ENCODE peak calls at places on chromosomes 2 and 18, in four cellular contexts. One of them, this sample, is unnamed.

GRCh38 chr18:7117390-7118355 is at the start of gene LAMA1:
- DNase-seq in esophagus squamous epithelium: no peak
- DNase-seq in CD8-positive, alpha-beta T cell: no peak
- DNase-seq in heart left ventricle: peak
- DNase-seq in this sample: peak

GRCh38 chr2:30266051-30266621 is 34.8 kb downstream of the LBH start:
- DNase-seq in heart left ventricle: no peak
- DNase-seq in CD8-positive, alpha-beta T cell: peak
- DNase-seq in esophagus squamous epithelium: no peak
- DNase-seq in this sample: no peak

GRCh38 chr2:172380436-172381274 is 46.7 kb upstream of the ITGA6 start:
- DNase-seq in heart left ventricle: no peak
- DNase-seq in CD8-positive, alpha-beta T cell: no peak
- DNase-seq in esophagus squamous epithelium: no peak
- DNase-seq in this sample: no peak

GRCh38 chr2:7748717-7749415 is 831.7 kb downstream of the RNF144A start:
- DNase-seq in heart left ventricle: no peak
- DNase-seq in esophagus squamous epithelium: no peak
- DNase-seq in CD8-positive, alpha-beta T cell: peak
- DNase-seq in this sample: no peak

GRCh38 chr2:75142081-75142480 is 57.2 kb downstream of the TACR1 start:
- DNase-seq in esophagus squamous epithelium: no peak
- DNase-seq in CD8-positive, alpha-beta T cell: no peak
- DNase-seq in heart left ventricle: no peak
- DNase-seq in this sample: no peak

GRCh38 chr2:113754989-113755689 is 1.3 kb downstream of the SLC35F5 start:
- DNase-seq in CD8-positive, alpha-beta T cell: no peak
- DNase-seq in heart left ventricle: no peak
- DNase-seq in esophagus squamous epithelium: no peak
- DNase-seq in this sample: no peak

GRCh38 chr2:19114754-19115231 is 243.6 kb downstream of the OSR1 start:
- DNase-seq in CD8-positive, alpha-beta T cell: no peak
- DNase-seq in esophagus squamous epithelium: no peak
- DNase-seq in heart left ventricle: no peak
- DNase-seq in this sample: no peak

GRCh38 chr2:45300026-45300750 is 290.9 kb upstream of the SIX2 start:
- DNase-seq in CD8-positive, alpha-beta T cell: no peak
- DNase-seq in esophagus squamous epithelium: no peak
- DNase-seq in heart left ventricle: no peak
- DNase-seq in this sample: no peak

GRCh38 chr2:65999790-66000189 is 435.1 kb upstream of the MEIS1 start:
- DNase-seq in CD8-positive, alpha-beta T cell: no peak
- DNase-seq in heart left ventricle: no peak
- DNase-seq in esophagus squamous epithelium: no peak
- DNase-seq in this sample: no peak

GRCh38 chr2:231339318-231339717 is 56.2 kb upstream of the B3GNT7 start:
- DNase-seq in heart left ventricle: no peak
- DNase-seq in esophagus squamous epithelium: no peak
- DNase-seq in CD8-positive, alpha-beta T cell: no peak
- DNase-seq in this sample: no peak

GRCh38 chr2:101081508-101081907 is 69.7 kb downstream of the TBC1D8 start:
- DNase-seq in esophagus squamous epithelium: no peak
- DNase-seq in heart left ventricle: no peak
- DNase-seq in CD8-positive, alpha-beta T cell: no peak
- DNase-seq in this sample: no peak

GRCh38 chr2:162890690-162891311 is 52.2 kb upstream of the KCNH7 start:
- DNase-seq in esophagus squamous epithelium: no peak
- DNase-seq in CD8-positive, alpha-beta T cell: no peak
- DNase-seq in heart left ventricle: no peak
- DNase-seq in this sample: no peak

GRCh38 chr2:179588486-179589145 is 272.8 kb downstream of the ZNF385B start:
- DNase-seq in esophagus squamous epithelium: no peak
- DNase-seq in CD8-positive, alpha-beta T cell: no peak
- DNase-seq in heart left ventricle: no peak
- DNase-seq in this sample: no peak

GRCh38 chr18:79928563-79928960 is 22.9 kb downstream of the SLC66A2 start:
- DNase-seq in heart left ventricle: no peak
- DNase-seq in CD8-positive, alpha-beta T cell: no peak
- DNase-seq in esophagus squamous epithelium: no peak
- DNase-seq in this sample: peak
- TF ChIP-seq CTCF in heart left ventricle: no peak
- TF ChIP-seq CTCF in CD8-positive, alpha-beta T cell: no peak
- TF ChIP-seq CTCF in esophagus squamous epithelium: no peak
- TF ChIP-seq CTCF in this sample: no peak

GRCh38 chr18:55139307-55139706 is 180.0 kb upstream of the CCDC68 start:
- DNase-seq in esophagus squamous epithelium: no peak
- DNase-seq in heart left ventricle: no peak
- DNase-seq in CD8-positive, alpha-beta T cell: no peak
- DNase-seq in this sample: no peak

GRCh38 chr18:55150001-55150400 is 190.7 kb upstream of the CCDC68 start:
- DNase-seq in CD8-positive, alpha-beta T cell: no peak
- DNase-seq in esophagus squamous epithelium: no peak
- DNase-seq in heart left ventricle: no peak
- DNase-seq in this sample: no peak

GRCh38 chr18:55141318-55141717 is 182.1 kb upstream of the CCDC68 start:
- DNase-seq in esophagus squamous epithelium: no peak
- DNase-seq in heart left ventricle: no peak
- DNase-seq in CD8-positive, alpha-beta T cell: no peak
- DNase-seq in this sample: no peak

GRCh38 chr18:55142413-55142812 is 183.2 kb upstream of the CCDC68 start:
- DNase-seq in heart left ventricle: no peak
- DNase-seq in esophagus squamous epithelium: no peak
- DNase-seq in CD8-positive, alpha-beta T cell: no peak
- DNase-seq in this sample: no peak

GRCh38 chr18:55144226-55144625 is 185.0 kb upstream of the CCDC68 start:
- DNase-seq in CD8-positive, alpha-beta T cell: no peak
- DNase-seq in esophagus squamous epithelium: no peak
- DNase-seq in heart left ventricle: no peak
- DNase-seq in this sample: no peak
- TF ChIP-seq CTCF in CD8-positive, alpha-beta T cell: no peak
- TF ChIP-seq CTCF in esophagus squamous epithelium: no peak
- TF ChIP-seq CTCF in heart left ventricle: no peak
- TF ChIP-seq CTCF in this sample: no peak

DNA sequence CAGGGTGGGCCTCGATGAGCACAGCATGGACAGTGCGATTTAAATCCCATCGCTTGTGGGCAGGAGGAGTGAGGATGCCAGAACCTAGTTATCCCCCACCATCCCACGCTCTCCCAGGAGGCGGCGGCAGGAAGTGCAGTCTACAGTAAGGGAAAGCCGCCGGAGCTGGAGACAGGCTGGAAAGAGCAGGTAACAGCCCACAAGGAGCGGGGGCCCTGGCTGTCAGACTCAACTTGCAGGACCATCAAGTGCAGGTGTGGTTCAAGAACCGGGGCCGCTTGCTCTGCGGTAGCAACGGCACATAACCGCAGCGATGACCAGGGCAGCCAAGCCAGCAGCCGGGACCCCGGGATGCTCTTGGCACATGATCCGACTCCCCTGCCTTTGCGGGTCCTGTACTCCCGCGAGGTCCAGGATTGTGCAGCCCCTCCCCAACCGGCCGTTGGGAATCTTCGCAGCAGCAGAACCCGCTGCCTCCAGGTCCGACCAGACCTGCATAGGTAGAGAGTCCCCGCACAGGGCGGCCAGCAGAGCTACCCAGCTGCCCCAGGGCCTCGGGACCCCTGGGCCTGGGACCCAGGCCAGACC is 82.1 kb downstream of the BIN1 start:
- DNase-seq in esophagus squamous epithelium: no peak
- DNase-seq in heart left ventricle: no peak
- DNase-seq in CD8-positive, alpha-beta T cell: no peak
- DNase-seq in this sample: peak
- TF ChIP-seq CTCF in esophagus squamous epithelium: peak
- TF ChIP-seq CTCF in heart left ventricle: no peak
- TF ChIP-seq CTCF in CD8-positive, alpha-beta T cell: no peak
- TF ChIP-seq CTCF in this sample: peak

GRCh38 chr2:16630463-16630862 is 35.2 kb downstream of the CYRIA start:
- DNase-seq in esophagus squamous epithelium: no peak
- DNase-seq in CD8-positive, alpha-beta T cell: no peak
- DNase-seq in heart left ventricle: no peak
- DNase-seq in this sample: no peak
- TF ChIP-seq CTCF in esophagus squamous epithelium: no peak
- TF ChIP-seq CTCF in CD8-positive, alpha-beta T cell: no peak
- TF ChIP-seq CTCF in heart left ventricle: no peak
- TF ChIP-seq CTCF in this sample: no peak

GRCh38 chr2:183027443-183027842 is 10.8 kb downstream of the NCKAP1 start:
- DNase-seq in esophagus squamous epithelium: no peak
- DNase-seq in heart left ventricle: no peak
- DNase-seq in CD8-positive, alpha-beta T cell: no peak
- DNase-seq in this sample: no peak

GRCh38 chr2:183025993-183026392 is 12.3 kb downstream of the NCKAP1 start:
- DNase-seq in heart left ventricle: no peak
- DNase-seq in esophagus squamous epithelium: no peak
- DNase-seq in CD8-positive, alpha-beta T cell: no peak
- DNase-seq in this sample: no peak

GRCh38 chr2:183026424-183026823 is 11.8 kb downstream of the NCKAP1 start:
- DNase-seq in heart left ventricle: no peak
- DNase-seq in esophagus squamous epithelium: no peak
- DNase-seq in CD8-positive, alpha-beta T cell: no peak
- DNase-seq in this sample: no peak

GRCh38 chr2:183022711-183023110 is 15.5 kb downstream of the NCKAP1 start:
- DNase-seq in heart left ventricle: no peak
- DNase-seq in esophagus squamous epithelium: no peak
- DNase-seq in CD8-positive, alpha-beta T cell: no peak
- DNase-seq in this sample: no peak

DNA sequence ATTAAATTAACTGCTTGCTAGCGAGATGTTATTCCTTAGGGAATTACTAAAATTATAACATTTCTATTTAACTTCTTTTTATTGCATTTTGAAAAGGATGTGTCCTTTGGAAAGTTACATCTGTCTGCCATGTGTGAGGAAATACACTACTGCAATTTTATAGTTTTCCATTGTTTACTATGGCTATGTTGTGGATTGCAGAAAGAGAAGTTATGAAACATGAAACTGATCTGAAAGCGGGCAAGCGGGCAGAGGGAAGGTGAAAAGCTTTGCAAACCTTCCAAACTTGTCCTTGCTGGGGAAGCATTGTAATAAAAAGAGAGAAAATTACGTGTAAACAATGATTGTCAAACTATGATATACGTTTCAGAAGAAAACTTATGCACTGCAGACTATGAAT is 13.6 kb downstream of the NCKAP1 start:
- DNase-seq in CD8-positive, alpha-beta T cell: no peak
- DNase-seq in heart left ventricle: no peak
- DNase-seq in esophagus squamous epithelium: no peak
- DNase-seq in this sample: no peak
- TF ChIP-seq CTCF in CD8-positive, alpha-beta T cell: no peak
- TF ChIP-seq CTCF in heart left ventricle: no peak
- TF ChIP-seq CTCF in esophagus squamous epithelium: no peak
- TF ChIP-seq CTCF in this sample: no peak

GRCh38 chr2:50538137-50538536 is 493.8 kb downstream of the NRXN1 start:
- DNase-seq in esophagus squamous epithelium: no peak
- DNase-seq in CD8-positive, alpha-beta T cell: no peak
- DNase-seq in heart left ventricle: no peak
- DNase-seq in this sample: no peak

GRCh38 chr2:50535256-50535655 is 496.7 kb downstream of the NRXN1 start:
- DNase-seq in esophagus squamous epithelium: no peak
- DNase-seq in heart left ventricle: no peak
- DNase-seq in CD8-positive, alpha-beta T cell: no peak
- DNase-seq in this sample: no peak

DNA sequence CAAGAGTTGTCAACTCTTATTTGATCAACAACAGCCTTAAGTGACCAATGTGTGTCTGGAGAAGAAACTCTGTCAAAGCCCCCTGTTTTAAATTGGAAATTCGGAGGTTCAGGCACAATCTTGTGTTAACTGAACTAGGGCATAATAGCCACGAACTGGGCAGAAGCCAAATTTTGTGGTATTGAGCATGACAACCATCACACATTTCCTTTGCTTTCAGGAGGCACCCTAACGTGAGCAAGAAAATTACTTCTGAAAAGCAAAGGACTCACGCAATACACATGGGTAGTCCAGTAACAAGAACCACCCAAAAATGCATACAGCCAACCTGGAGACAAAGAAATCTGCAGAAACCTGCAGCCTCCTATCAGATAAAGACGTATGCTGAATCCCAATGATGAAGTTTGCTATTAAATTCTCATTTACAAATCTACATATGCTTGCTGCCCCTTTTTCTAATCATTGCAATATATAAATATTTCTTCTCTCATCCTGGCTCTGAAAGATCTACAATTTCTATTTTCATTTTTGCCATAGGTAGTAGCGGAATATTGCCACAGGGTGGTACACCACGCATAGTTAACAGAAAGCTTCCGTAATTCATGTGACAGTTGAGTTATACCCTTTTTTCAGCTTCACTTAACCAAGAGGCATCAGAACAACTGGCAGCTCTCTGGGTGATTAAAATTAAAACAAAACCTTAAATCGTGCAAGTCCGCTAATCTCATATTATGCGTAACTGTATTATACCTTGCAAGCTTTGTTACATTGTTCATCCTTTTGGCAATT is 495.8 kb downstream of the NRXN1 start:
- DNase-seq in CD8-positive, alpha-beta T cell: no peak
- DNase-seq in esophagus squamous epithelium: no peak
- DNase-seq in heart left ventricle: no peak
- DNase-seq in this sample: no peak
- TF ChIP-seq CTCF in CD8-positive, alpha-beta T cell: no peak
- TF ChIP-seq CTCF in esophagus squamous epithelium: no peak
- TF ChIP-seq CTCF in heart left ventricle: peak
- TF ChIP-seq CTCF in this sample: peak

GRCh38 chr2:220188031-220188430 is 560.6 kb downstream of the SLC4A3 start:
- DNase-seq in esophagus squamous epithelium: no peak
- DNase-seq in CD8-positive, alpha-beta T cell: no peak
- DNase-seq in heart left ventricle: no peak
- DNase-seq in this sample: no peak

GRCh38 chr2:220191737-220192136 is 564.3 kb downstream of the SLC4A3 start:
- DNase-seq in CD8-positive, alpha-beta T cell: no peak
- DNase-seq in heart left ventricle: no peak
- DNase-seq in esophagus squamous epithelium: no peak
- DNase-seq in this sample: no peak

GRCh38 chr2:220194630-220195029 is 567.2 kb downstream of the SLC4A3 start:
- DNase-seq in esophagus squamous epithelium: no peak
- DNase-seq in CD8-positive, alpha-beta T cell: no peak
- DNase-seq in heart left ventricle: no peak
- DNase-seq in this sample: no peak

GRCh38 chr2:220192994-220193753 is 565.7 kb downstream of the SLC4A3 start:
- DNase-seq in esophagus squamous epithelium: no peak
- DNase-seq in CD8-positive, alpha-beta T cell: no peak
- DNase-seq in heart left ventricle: no peak
- DNase-seq in this sample: no peak

GRCh38 chr2:220191031-220191430 is 563.6 kb downstream of the SLC4A3 start:
- DNase-seq in esophagus squamous epithelium: no peak
- DNase-seq in heart left ventricle: no peak
- DNase-seq in CD8-positive, alpha-beta T cell: no peak
- DNase-seq in this sample: no peak
- TF ChIP-seq CTCF in esophagus squamous epithelium: no peak
- TF ChIP-seq CTCF in heart left ventricle: no peak
- TF ChIP-seq CTCF in CD8-positive, alpha-beta T cell: no peak
- TF ChIP-seq CTCF in this sample: no peak

DNA sequence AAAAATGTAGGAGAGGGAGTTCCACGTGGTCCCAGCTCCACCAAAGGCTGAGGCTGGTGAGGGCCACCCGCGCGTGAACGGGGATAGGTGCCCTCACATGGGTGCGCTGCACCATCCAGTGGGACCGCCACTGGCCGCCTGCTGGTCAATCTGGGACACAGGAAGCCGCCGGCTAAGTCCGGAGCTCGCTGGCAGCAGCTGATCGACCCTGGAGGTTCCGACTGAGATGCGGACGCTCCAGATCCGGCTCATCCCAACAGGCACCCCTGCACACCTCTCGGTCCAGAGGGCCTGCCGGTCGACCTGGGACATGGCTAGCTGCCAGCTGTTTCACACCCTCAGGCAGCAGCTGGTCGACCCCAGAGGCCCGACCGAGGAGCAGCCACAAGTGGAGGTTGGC is 116.5 kb upstream of the ANKRD30BL start:
- DNase-seq in heart left ventricle: no peak
- DNase-seq in esophagus squamous epithelium: no peak
- DNase-seq in CD8-positive, alpha-beta T cell: no peak
- DNase-seq in this sample: no peak
- TF ChIP-seq CTCF in heart left ventricle: no peak
- TF ChIP-seq CTCF in esophagus squamous epithelium: no peak
- TF ChIP-seq CTCF in CD8-positive, alpha-beta T cell: no peak
- TF ChIP-seq CTCF in this sample: no peak

This sample was measured in osteocyte.